ENCODE peak calls at places on chromosomes 12 and 14, in eight cellular contexts. H is AG04450; W is psoas muscle; L is SK-N-DZ; J is HAP-1; F is epithelial cell of esophagus; A is NCI-H187 treated with DMSO at 0.1 percent for 48 hours; I is CD8-positive, alpha-beta memory T cell. V is an unnamed sample.

GRCh38 chr12:130715150-130715995 is 726 bp downstream of the RIMBP2 start:
- DNase-seq in H (no peak), W (no peak), L (peak), J (no peak), F (no peak), A (no peak), I (no peak), V (no peak)

GRCh38 chr14:33435911-33436310 is 497.2 kb downstream of the NPAS3 start:
- DNase-seq in H (no peak), W (no peak), L (no peak), J (no peak), F (peak), A (no peak), I (no peak), V (peak)

GRCh38 chr12:54189198-54189539 is 384 bp upstream of the SMUG1 start:
- DNase-seq in H (no peak), W (no peak), L (no peak), J (no peak), F (no peak), A (no peak), I (no peak), V (no peak)

GRCh38 chr12:52277486-52278245 is 3.2 kb downstream of the KRT86 start:
- DNase-seq in H (no peak), W (no peak), L (no peak), J (no peak), F (no peak), A (no peak), I (no peak), V (no peak)

GRCh38 chr12:89883630-89884364 is 175.2 kb upstream of the ATP2B1 start:
- DNase-seq in H (no peak), W (no peak), L (no peak), J (peak), F (no peak), A (no peak), I (no peak), V (no peak)

GRCh38 chr12:76859621-76860020 is 19.2 kb downstream of the CSRP2 start:
- DNase-seq in H (no peak), W (no peak), L (no peak), J (no peak), F (no peak), A (no peak), I (no peak), V (no peak)

GRCh38 chr12:25728196-25728595 is 175.1 kb upstream of the LMNTD1 start:
- DNase-seq in H (no peak), W (no peak), L (no peak), J (no peak), F (no peak), A (peak), I (no peak), V (no peak)

GRCh38 chr14:99393059-99393655 is 87.5 kb downstream of the SETD3 start:
- DNase-seq in H (no peak), W (no peak), L (no peak), J (peak), F (peak), A (no peak), I (no peak), V (peak)

GRCh38 chr12:124032265-124032886 is 59.4 kb downstream of the ZNF664 start:
- DNase-seq in H (no peak), W (no peak), L (peak), J (peak), F (peak), A (no peak), I (no peak), V (peak)

GRCh38 chr14:93655078-93655750 is 133.1 kb downstream of the PRIMA1 start:
- DNase-seq in H (no peak), W (no peak), L (peak), J (peak), F (peak), A (no peak), I (no peak), V (peak)

V was measured in bronchial epithelial cell.